ENCODE peak calls at places on chromosomes 16 and 17, in five cellular contexts. Y is heart right ventricle, F is H1, V is endothelial cell of umbilical vein, W is hepatocyte. B is an unnamed sample.
A peak's percentile ranks its signal among the peaks of the same experiment; 100 is the strongest.

GRCh38 chr17:4365628-4366311 is 705 bp downstream of the UBE2G1 start:
- DNase-seq in Y (peak; percentile 46), F (peak; percentile 78), V (peak; percentile 42), W (peak; percentile 77), B (no peak)

GRCh38 chr17:21039839-21040575 is 2.8 kb downstream of the USP22 start:
- DNase-seq in Y (no peak), F (no peak), V (peak; percentile 49), W (peak; percentile 62), B (no peak)

GRCh38 chr16:74903095-74903494 is 81.8 kb downstream of the WDR59 start:
- DNase-seq in Y (no peak), F (no peak), V (no peak), W (no peak), B (no peak)

GRCh38 chr17:13074026-13074425 is 56.2 kb upstream of the ELAC2 start:
- DNase-seq in Y (no peak), F (no peak), V (no peak), W (no peak), B (no peak)

GRCh38 chr16:48272837-48273421 is 25.6 kb upstream of the ABCC11 start:
- DNase-seq in Y (no peak), F (no peak), V (peak; percentile 29), W (no peak), B (no peak)

GRCh38 chr17:17206913-17207368 is 808 bp upstream of the PLD6 start:
- DNase-seq in Y (no peak), F (no peak), V (no peak), W (no peak), B (no peak)

GRCh38 chr17:5365831-5366230 is 53.6 kb downstream of the NUP88 start:
- DNase-seq in Y (no peak), F (no peak), V (no peak), W (no peak), B (no peak)

GRCh38 chr17:38415250-38416194 is 12.7 kb upstream of the ARHGAP23 start:
- DNase-seq in Y (no peak), F (peak; percentile 86), V (no peak), W (peak; percentile 64), B (no peak)

GRCh38 chr17:8068736-8069586 is 18.6 kb downstream of the ALOX12B start:
- DNase-seq in Y (peak; percentile 35), F (no peak), V (no peak), W (no peak), B (no peak)

GRCh38 chr16:29641561-29641960 is 21.5 kb upstream of the SPN start:
- DNase-seq in Y (no peak), F (no peak), V (no peak), W (no peak), B (no peak)

GRCh38 chr17:19654901-19655300 is 6.3 kb downstream of the ALDH3A2 start:
- DNase-seq in Y (no peak), F (no peak), V (no peak), W (no peak), B (no peak)

GRCh38 chr17:13346996-13347762 is 254.6 kb downstream of the HS3ST3A1 start:
- DNase-seq in Y (no peak), F (no peak), V (no peak), W (peak; percentile 68), B (no peak)

GRCh38 chr16:85390511-85391174 is 222.5 kb upstream of the GSE1 start:
- DNase-seq in Y (peak; percentile 72), F (peak; percentile 42), V (no peak), W (peak; percentile 95), B (no peak)

GRCh38 chr17:44204453-44204882 is 4.8 kb upstream of the ATXN7L3 start:
- DNase-seq in Y (no peak), F (no peak), V (no peak), W (no peak), B (no peak)

GRCh38 chr17:60989439-60989838 is 311.8 kb downstream of the BCAS3 start:
- DNase-seq in Y (no peak), F (no peak), V (no peak), W (no peak), B (no peak)

GRCh38 chr17:60993497-60993896 is 315.8 kb downstream of the BCAS3 start:
- DNase-seq in Y (no peak), F (no peak), V (no peak), W (no peak), B (no peak)

GRCh38 chr17:60989846-60990245 is 312.2 kb downstream of the BCAS3 start:
- DNase-seq in Y (no peak), F (no peak), V (no peak), W (no peak), B (no peak)
- TF ChIP-seq CTCF in Y (no peak), F (no peak), V (no peak), W (no peak), B (no peak)

GRCh38 chr17:80891096-80892018 is 100.3 kb upstream of the CHMP6 start:
- DNase-seq in Y (no peak), F (no peak), V (peak; percentile 74), W (peak; percentile 26), B (no peak)
- TF ChIP-seq CTCF in Y (no peak), F (no peak), V (no peak), W (no peak), B (no peak)

GRCh38 chr17:65918921-65919546 is 272.9 kb downstream of the CEP112 start:
- DNase-seq in Y (no peak), F (no peak), V (no peak), W (peak; percentile 13), B (no peak)
- TF ChIP-seq CTCF in Y (no peak), F (peak; percentile 37), V (peak; percentile 28), W (peak; percentile 28), B (no peak)

GRCh38 chr16:24539295-24539849 is at the start of gene RBBP6:
- DNase-seq in Y (peak; percentile 95), F (peak; percentile 94), V (peak; percentile 98), W (peak; percentile 100), B (peak; percentile 85)
- TF ChIP-seq CTCF in Y (peak; percentile 30), F (peak; percentile 23), V (no peak), W (peak; percentile 25), B (peak; percentile 31)

GRCh38 chr17:75241502-75241901 is 19.9 kb downstream of the GGA3 start:
- DNase-seq in Y (no peak), F (no peak), V (no peak), W (no peak), B (no peak)

GRCh38 chr17:75241143-75241430 is 20.3 kb downstream of the GGA3 start:
- DNase-seq in Y (no peak), F (no peak), V (no peak), W (no peak), B (no peak)

GRCh38 chr17:75244133-75244866 is 17.1 kb downstream of the GGA3 start:
- DNase-seq in Y (no peak), F (no peak), V (no peak), W (no peak), B (no peak)

GRCh38 chr17:75241996-75242460 is 19.4 kb downstream of the GGA3 start:
- DNase-seq in Y (no peak), F (no peak), V (no peak), W (no peak), B (no peak)

GRCh38 chr17:75242461-75243042 is 18.9 kb downstream of the GGA3 start:
- DNase-seq in Y (no peak), F (no peak), V (no peak), W (no peak), B (no peak)
- TF ChIP-seq CTCF in Y (no peak), F (no peak), V (no peak), W (no peak), B (no peak)

DNA sequence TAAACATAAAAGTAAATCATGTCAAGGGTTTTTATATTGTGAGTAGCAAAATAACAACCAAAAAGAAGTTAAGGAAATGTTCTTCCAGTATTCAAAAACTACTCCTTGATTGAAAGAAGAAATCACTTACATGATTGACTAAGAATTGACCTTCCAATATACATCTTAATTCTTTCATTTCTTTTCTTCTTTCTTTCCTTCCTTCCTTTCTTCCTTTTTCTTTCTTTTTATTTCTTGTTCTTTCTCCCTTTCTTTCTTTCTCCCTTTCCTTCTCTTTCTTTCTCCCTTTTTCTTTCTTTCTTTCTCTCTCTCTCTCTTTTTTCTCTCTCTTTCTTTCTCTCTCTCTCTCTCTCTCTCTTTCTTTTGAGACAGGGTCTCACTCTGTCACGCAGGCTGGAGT is 60.7 kb upstream of the SOX9 start:
- DNase-seq in Y (no peak), F (no peak), V (no peak), W (no peak), B (no peak)
- TF ChIP-seq CTCF in Y (no peak), F (no peak), V (no peak), W (no peak), B (no peak)

DNA sequence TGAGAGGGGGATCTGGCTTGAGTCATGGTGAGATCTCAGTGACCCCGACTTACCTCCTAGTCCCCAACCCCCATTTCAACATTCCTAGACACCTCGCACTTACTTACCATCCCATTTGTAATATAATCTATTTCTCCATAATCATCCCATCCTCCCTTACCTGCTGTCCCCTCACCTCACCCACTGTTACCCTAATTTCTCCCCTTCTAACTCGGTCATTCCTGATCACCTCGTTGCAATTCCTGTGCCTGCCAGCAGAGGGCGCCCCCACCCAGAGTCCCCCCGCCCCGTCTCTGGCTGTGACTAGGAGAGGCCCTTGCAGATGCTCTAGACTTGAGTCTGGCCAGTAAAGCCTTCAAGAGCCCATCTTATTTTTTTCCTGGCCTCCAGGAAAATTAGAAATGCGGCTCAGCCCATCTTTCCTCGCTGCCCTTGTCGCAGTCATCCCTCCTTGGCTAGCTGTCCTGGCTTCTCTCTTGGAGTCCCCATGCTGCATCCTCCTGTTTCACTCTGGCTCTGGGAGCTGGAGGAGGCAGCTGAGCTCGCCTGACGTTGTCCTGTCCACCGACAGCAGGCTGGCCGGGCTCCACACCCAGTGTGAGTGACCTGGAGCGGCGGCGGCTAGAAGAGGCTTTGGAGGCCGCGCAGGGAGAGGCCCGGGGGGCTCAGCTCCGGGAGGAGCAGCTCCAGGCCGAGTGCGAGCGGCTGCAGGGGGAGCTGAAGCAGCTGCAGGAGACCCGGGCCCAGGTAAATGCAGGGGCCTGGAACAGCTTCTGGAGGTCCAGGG is 5.0 kb downstream of the TBKBP1 start:
- DNase-seq in Y (peak; percentile 71), F (peak; percentile 92), V (peak; percentile 39), W (peak; percentile 65), B (no peak)
- TF ChIP-seq CTCF in Y (peak; percentile 93), F (peak; percentile 80), V (peak; percentile 60), W (peak; percentile 98), B (peak; percentile 79)